ENCODE peak calls at places on chromosomes 1 and 21, in five cellular contexts. I is osteoblast, G is ovary, S is lower leg skin, N is MM.1S. A is an unnamed sample.

GRCh38 chr1:160837558-160838205 is 25.0 kb downstream of the CD244 start:
- DNase-seq in I (no peak), G (peak), S (peak), N (peak), A (no peak)

GRCh38 chr1:66624412-66625060 is 90.6 kb downstream of the SGIP1 start:
- DNase-seq in I (peak), G (no peak), S (no peak), N (no peak), A (no peak)

GRCh38 chr21:44931137-44931500 is 8.7 kb upstream of the SLX9 start:
- DNase-seq in I (peak), G (no peak), S (no peak), N (no peak), A (no peak)

GRCh38 chr1:225493591-225494246 is 65.9 kb upstream of the LBR start:
- DNase-seq in I (no peak), G (no peak), S (peak), N (no peak), A (no peak)

GRCh38 chr1:23709229-23709628 is 17.6 kb downstream of the RPL11 start:
- DNase-seq in I (no peak), G (no peak), S (no peak), N (no peak), A (no peak)

GRCh38 chr1:170714163-170714562 is 50.2 kb downstream of the PRRX1 start:
- DNase-seq in I (no peak), G (no peak), S (no peak), N (no peak), A (no peak)

GRCh38 chr1:170927955-170928850 is 7.1 kb upstream of the MROH9 start:
- DNase-seq in I (peak), G (no peak), S (no peak), N (no peak), A (no peak)

GRCh38 chr1:17201201-17202021 is 3.5 kb upstream of the PADI1 start:
- DNase-seq in I (no peak), G (no peak), S (peak), N (no peak), A (no peak)

GRCh38 chr1:182634306-182635072 is 30.3 kb upstream of the RGS16 start:
- DNase-seq in I (no peak), G (no peak), S (no peak), N (no peak), A (no peak)

GRCh38 chr1:225897595-225898514 is 8.9 kb upstream of the LEFTY1 start:
- DNase-seq in I (peak), G (no peak), S (no peak), N (peak), A (no peak)

GRCh38 chr1:241532173-241532553 is at the start of gene KMO:
- DNase-seq in I (no peak), G (no peak), S (no peak), N (no peak), A (no peak)

GRCh38 chr1:198157241-198157846 is 546 bp downstream of the NEK7 start:
- DNase-seq in I (peak), G (peak), S (peak), N (peak), A (peak)

GRCh38 chr1:102434421-102434820 is 437.7 kb upstream of the OLFM3 start:
- DNase-seq in I (peak), G (no peak), S (no peak), N (peak), A (no peak)

GRCh38 chr1:205228052-205228451 is 306 bp downstream of the TMCC2 start:
- DNase-seq in I (peak), G (no peak), S (peak), N (peak), A (no peak)

GRCh38 chr1:921011-921837 is 2.5 kb upstream of the SAMD11 start:
- DNase-seq in I (peak), G (peak), S (no peak), N (peak), A (peak)
- TF ChIP-seq CTCF in I (peak), G (peak), S (no peak), N (peak), A (peak)

DNA sequence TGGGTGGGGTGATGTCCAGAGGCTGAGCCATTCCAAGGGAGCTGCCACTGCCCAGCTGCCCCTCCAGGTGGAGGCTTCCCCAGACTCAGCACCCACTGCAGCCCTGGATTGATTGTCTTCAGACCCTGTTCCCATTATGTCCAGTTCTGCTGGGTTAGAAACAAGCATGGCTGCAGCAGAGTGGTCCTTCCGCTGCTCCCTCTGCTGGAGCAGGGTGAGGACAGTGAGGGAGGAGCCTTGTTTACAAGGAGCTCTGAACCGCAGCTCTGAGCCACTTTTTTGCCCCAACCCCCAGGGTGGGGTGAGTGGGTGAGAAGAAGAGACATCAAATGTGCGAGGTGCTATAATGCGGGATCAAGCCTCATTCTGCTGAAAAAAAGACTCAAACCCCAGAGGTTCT is 2.3 kb downstream of the TNNT2 start:
- DNase-seq in I (no peak), G (no peak), S (no peak), N (no peak), A (no peak)
- TF ChIP-seq CTCF in I (peak), G (no peak), S (no peak), N (no peak), A (no peak)

GRCh38 chr21:16851054-16851453 is 661.8 kb upstream of the CXADR start:
- DNase-seq in I (no peak), G (no peak), S (no peak), N (no peak), A (no peak)
- TF ChIP-seq CTCF in I (peak), G (no peak), S (no peak), N (no peak), A (peak)

GRCh38 chr1:20658166-20658915 is 2.8 kb downstream of the DDOST start:
- DNase-seq in I (peak), G (no peak), S (no peak), N (peak), A (no peak)
- TF ChIP-seq CTCF in I (no peak), G (no peak), S (no peak), N (no peak), A (no peak)

GRCh38 chr1:65432918-65433317 is 12.4 kb downstream of the LEPR start:
- DNase-seq in I (no peak), G (no peak), S (no peak), N (no peak), A (no peak)

GRCh38 chr1:65429806-65430205 is 9.3 kb downstream of the LEPR start:
- DNase-seq in I (peak), G (no peak), S (no peak), N (no peak), A (no peak)

GRCh38 chr1:65429078-65429477 is 8.6 kb downstream of the LEPR start:
- DNase-seq in I (peak), G (no peak), S (no peak), N (no peak), A (no peak)

GRCh38 chr1:65434255-65434654 is 13.8 kb downstream of the LEPR start:
- DNase-seq in I (peak), G (no peak), S (no peak), N (no peak), A (no peak)

DNA sequence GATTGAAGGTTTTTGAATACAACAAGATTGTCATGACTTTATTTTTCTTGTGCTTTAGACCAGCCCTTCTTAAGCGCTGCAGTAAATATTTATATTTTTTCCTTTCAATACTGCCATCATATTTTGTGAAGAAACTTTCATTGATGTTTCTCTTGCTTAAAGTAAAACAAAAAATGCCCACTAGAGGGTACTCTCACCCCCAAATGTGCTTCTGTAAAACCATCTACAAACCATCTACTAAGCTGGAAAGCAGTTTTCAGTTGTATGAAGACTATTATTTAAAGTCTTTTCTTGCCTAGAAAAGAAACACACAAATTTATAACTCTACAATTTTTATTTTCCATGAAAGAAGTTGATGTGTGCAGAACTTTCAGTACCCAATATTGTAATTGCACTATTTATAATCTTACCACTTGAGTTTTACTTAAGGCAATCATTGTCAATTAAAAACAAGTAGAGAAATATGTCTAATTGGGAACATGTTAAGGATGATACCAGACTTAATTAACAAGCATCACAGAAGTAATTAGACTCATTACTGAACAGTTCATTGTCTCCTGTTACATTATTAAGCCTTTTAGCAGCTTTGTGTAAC is 10.7 kb downstream of the LEPR start:
- DNase-seq in I (peak), G (no peak), S (no peak), N (peak), A (no peak)
- TF ChIP-seq CTCF in I (peak), G (peak), S (no peak), N (peak), A (peak)

GRCh38 chr1:233647083-233647482 is 33.2 kb downstream of the KCNK1 start:
- DNase-seq in I (no peak), G (no peak), S (no peak), N (no peak), A (no peak)
- TF ChIP-seq CTCF in I (no peak), G (no peak), S (no peak), N (no peak), A (no peak)

GRCh38 chr21:42124081-42124480 is 53.0 kb downstream of the UMODL1 start:
- DNase-seq in I (peak), G (no peak), S (no peak), N (no peak), A (no peak)

GRCh38 chr21:42127164-42128125 is 56.3 kb downstream of the UMODL1 start:
- DNase-seq in I (peak), G (no peak), S (no peak), N (no peak), A (no peak)

GRCh38 chr21:42123509-42123908 is 52.4 kb downstream of the UMODL1 start:
- DNase-seq in I (peak), G (no peak), S (no peak), N (no peak), A (no peak)

GRCh38 chr21:42124826-42125570 is 53.9 kb downstream of the UMODL1 start:
- DNase-seq in I (peak), G (no peak), S (no peak), N (no peak), A (no peak)

GRCh38 chr21:42125571-42126544 is 54.7 kb downstream of the UMODL1 start:
- DNase-seq in I (peak), G (no peak), S (no peak), N (no peak), A (no peak)
- TF ChIP-seq CTCF in I (peak), G (no peak), S (no peak), N (peak), A (peak)

DNA sequence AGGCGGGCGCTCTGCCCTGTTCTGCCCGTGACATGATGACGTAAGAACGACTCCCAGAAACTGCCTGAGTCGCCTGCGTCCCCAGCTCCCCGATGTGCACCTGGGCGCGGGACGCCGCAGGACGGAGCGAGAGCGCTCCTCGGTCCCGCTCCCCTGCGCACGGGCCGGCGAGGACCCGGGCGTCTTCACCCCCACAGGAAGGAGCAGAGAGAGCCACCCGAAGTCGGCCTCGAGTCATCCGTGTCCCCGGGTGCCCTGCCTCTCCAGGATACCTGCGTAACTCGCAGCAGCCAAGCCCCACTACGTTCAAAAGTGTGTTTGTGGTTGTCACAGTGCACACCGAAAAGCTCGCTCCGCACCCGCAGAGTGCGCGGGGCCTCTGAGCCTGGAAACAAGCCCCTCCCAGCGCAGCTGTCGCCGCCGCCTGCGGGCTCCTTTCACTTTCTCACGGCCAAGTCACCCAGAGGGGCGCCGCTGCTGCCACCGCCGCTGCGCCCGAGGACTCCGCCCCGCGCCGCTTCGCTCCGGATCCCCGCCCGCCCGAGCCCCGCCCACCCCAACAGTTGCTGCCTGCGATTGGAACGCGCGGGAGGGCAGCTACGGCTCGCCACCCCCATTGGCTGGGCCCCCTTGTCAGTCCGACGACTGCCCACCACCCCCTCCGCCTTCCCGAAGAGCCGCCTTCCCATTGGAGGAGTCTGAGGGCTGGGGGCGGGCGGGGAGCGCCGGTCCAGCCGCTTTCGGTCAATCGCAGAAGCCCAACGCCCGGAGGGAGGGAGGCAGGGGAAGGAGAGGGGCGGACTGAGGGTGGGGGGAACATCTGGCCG is 3.1 kb upstream of the ZBTB18 start:
- DNase-seq in I (peak), G (peak), S (peak), N (peak), A (peak)
- TF ChIP-seq CTCF in I (no peak), G (peak), S (no peak), N (no peak), A (no peak)

GRCh38 chr1:33339413-33339812 is 18.5 kb upstream of the A3GALT2 start:
- DNase-seq in I (no peak), G (no peak), S (no peak), N (no peak), A (no peak)
- TF ChIP-seq CTCF in I (peak), G (no peak), S (no peak), N (no peak), A (peak)

A was measured in progenitor cell of endocrine pancreas.